ENCODE peak calls at places on chromosomes 3 and 15, in six cellular contexts. Q is left ventricle myocardium inferior; V is ovary; N is OCI-LY7; M is PC-3; Z is effector memory CD4-positive, alpha-beta T cell. F is an unnamed sample.

GRCh38 chr3:187986514-187986934 is 167.4 kb upstream of the LPP start:
- DNase-seq in Q (no peak), V (no peak), N (no peak), M (peak; percentile 94), Z (no peak), F (no peak)

GRCh38 chr3:42667523-42668402 is 14.3 kb downstream of the ZBTB47 start:
- DNase-seq in Q (no peak), V (peak; percentile 45), N (no peak), M (no peak), Z (no peak), F (no peak)

GRCh38 chr15:57158589-57158988 is 217.7 kb upstream of the CGNL1 start:
- DNase-seq in Q (no peak), V (no peak), N (no peak), M (peak; percentile 61), Z (no peak), F (no peak)

GRCh38 chr3:49638445-49638844 is 35.7 kb upstream of the APEH start:
- DNase-seq in Q (no peak), V (no peak), N (no peak), M (peak; percentile 78), Z (no peak), F (no peak)

GRCh38 chr3:148318240-148318639 is 379.5 kb upstream of the AGTR1 start:
- DNase-seq in Q (no peak), V (no peak), N (no peak), M (no peak), Z (no peak), F (no peak)

GRCh38 chr3:57755368-57756021 is 614 bp upstream of the SLMAP start:
- DNase-seq in Q (peak; percentile 23), V (no peak), N (peak; percentile 77), M (peak; percentile 79), Z (no peak), F (peak; percentile 49)

GRCh38 chr3:72664576-72664975 is 183.7 kb downstream of the SHQ1 start:
- DNase-seq in Q (no peak), V (no peak), N (no peak), M (no peak), Z (no peak), F (no peak)

GRCh38 chr3:10328460-10329071 is 7.7 kb upstream of the SEC13 start:
- DNase-seq in Q (no peak), V (no peak), N (no peak), M (no peak), Z (no peak), F (no peak)

GRCh38 chr3:59286791-59287531 is 237.1 kb upstream of the CFAP20DC start:
- DNase-seq in Q (no peak), V (no peak), N (no peak), M (peak; percentile 64), Z (no peak), F (no peak)

GRCh38 chr15:28963711-28964081 is 77.9 kb downstream of the APBA2 start:
- DNase-seq in Q (no peak), V (no peak), N (no peak), M (no peak), Z (no peak), F (no peak)

GRCh38 chr3:55343486-55344357 is 143.4 kb downstream of the WNT5A start:
- DNase-seq in Q (no peak), V (no peak), N (no peak), M (no peak), Z (no peak), F (no peak)

GRCh38 chr3:124772081-124772831 is 42.0 kb downstream of the UMPS start:
- DNase-seq in Q (no peak), V (no peak), N (no peak), M (no peak), Z (no peak), F (no peak)

GRCh38 chr3:188267790-188268333 is 113.9 kb downstream of the LPP start:
- DNase-seq in Q (no peak), V (no peak), N (no peak), M (no peak), Z (no peak), F (no peak)

GRCh38 chr3:189914799-189915198 is 205.9 kb downstream of the P3H2 start:
- DNase-seq in Q (no peak), V (no peak), N (no peak), M (peak; percentile 94), Z (no peak), F (no peak)

GRCh38 chr3:38327335-38328009 is 19.1 kb upstream of the XYLB start:
- DNase-seq in Q (no peak), V (no peak), N (no peak), M (peak; percentile 95), Z (no peak), F (no peak)

GRCh38 chr3:45347329-45348000 is 40.9 kb upstream of the LARS2 start:
- DNase-seq in Q (no peak), V (no peak), N (no peak), M (no peak), Z (no peak), F (no peak)

GRCh38 chr15:68638953-68639500 is 60.2 kb downstream of the CORO2B start:
- DNase-seq in Q (no peak), V (no peak), N (no peak), M (no peak), Z (no peak), F (no peak)

GRCh38 chr3:64568895-64569509 is 118.8 kb downstream of the ADAMTS9 start:
- DNase-seq in Q (no peak), V (no peak), N (no peak), M (no peak), Z (no peak), F (no peak)

GRCh38 chr15:56929389-56929788 is 10.9 kb downstream of the TCF12 start:
- DNase-seq in Q (no peak), V (no peak), N (no peak), M (peak; percentile 75), Z (no peak), F (no peak)

GRCh38 chr3:142904639-142905441 is 16.0 kb upstream of the PCOLCE2 start:
- DNase-seq in Q (no peak), V (no peak), N (peak; percentile 10), M (peak; percentile 46), Z (no peak), F (peak; percentile 7)

GRCh38 chr15:59432389-59432788 is 5.6 kb upstream of the FAM81A start:
- DNase-seq in Q (no peak), V (no peak), N (no peak), M (no peak), Z (no peak), F (no peak)

GRCh38 chr15:96121066-96121465 is 209.4 kb upstream of the NR2F2 start:
- DNase-seq in Q (no peak), V (no peak), N (no peak), M (no peak), Z (no peak), F (no peak)

GRCh38 chr15:90190606-90191343 is 10.4 kb upstream of the SEMA4B start:
- DNase-seq in Q (no peak), V (no peak), N (peak; percentile 80), M (no peak), Z (no peak), F (no peak)
- H3K4me3 ChIP-seq in Q (no peak overlapping the region), V (no peak overlapping the region), N (peak overlapping the region; percentile 53), M (no peak overlapping the region), Z (no peak overlapping the region), F (no peak overlapping the region)

DNA sequence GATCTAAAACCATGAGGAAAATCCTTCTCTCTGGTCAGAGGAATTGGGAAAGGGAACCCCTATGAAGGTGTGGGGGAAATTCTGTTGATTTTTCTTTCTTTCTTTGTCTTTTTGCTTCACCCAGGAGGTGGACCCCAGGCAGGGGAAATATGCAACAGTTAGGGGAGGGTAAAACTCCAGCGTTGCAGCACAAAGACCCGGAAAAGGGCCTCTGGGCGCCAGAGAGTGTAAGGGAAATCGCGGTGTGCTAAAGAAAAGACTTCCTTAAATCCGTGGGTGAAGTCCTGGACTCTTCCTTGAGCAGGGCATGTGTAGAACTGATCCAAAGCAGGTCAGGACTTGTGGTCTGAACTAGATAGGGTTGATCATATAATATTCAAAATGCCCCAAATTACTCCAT is 11.1 kb upstream of the TBC1D21 start:
- DNase-seq in Q (no peak), V (no peak), N (no peak), M (no peak), Z (no peak), F (no peak)
- H3K27ac ChIP-seq in Q (no peak overlapping the region), V (no peak overlapping the region), N (no peak overlapping the region), M (no peak overlapping the region), Z (no peak overlapping the region), F (no peak overlapping the region)

DNA sequence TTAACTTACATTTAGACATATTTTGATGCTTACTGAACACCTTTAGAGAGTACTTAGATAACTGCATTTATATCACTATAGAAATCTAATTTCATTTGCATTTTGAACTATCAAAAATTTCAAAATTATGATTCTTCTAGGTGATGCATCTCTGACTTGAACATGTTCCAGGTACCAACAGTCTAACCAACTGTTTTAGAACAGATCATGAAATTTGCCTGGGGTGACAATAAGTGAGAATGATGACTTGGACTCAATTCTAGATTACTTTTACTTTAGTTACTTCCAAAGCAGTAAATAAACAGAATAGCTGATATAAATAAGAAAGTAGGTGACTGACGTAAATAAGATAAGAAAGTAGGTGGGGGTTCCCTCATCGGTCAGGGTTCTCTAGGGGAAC is 307.8 kb downstream of the BCHE start:
- DNase-seq in Q (no peak), V (no peak), N (no peak), M (no peak), Z (no peak), F (no peak)
- H3K4me1 ChIP-seq in Q (no peaks in the 10 kb centered on the region), V (no peaks in the 10 kb centered on the region), N (no peaks in the 10 kb centered on the region), M (no peaks in the 10 kb centered on the region), Z (no peaks in the 10 kb centered on the region), F (no peaks in the 10 kb centered on the region)

GRCh38 chr15:98874359-98874758 is 133.2 kb downstream of the PGPEP1L start:
- DNase-seq in Q (no peak), V (no peak), N (no peak), M (no peak), Z (no peak), F (no peak)
- H3K4me3 ChIP-seq in Q (no peak overlapping the region), V (no peak overlapping the region), N (no peak overlapping the region), M (peak overlapping the region; percentile 55), Z (no peak overlapping the region), F (no peak overlapping the region)

DNA sequence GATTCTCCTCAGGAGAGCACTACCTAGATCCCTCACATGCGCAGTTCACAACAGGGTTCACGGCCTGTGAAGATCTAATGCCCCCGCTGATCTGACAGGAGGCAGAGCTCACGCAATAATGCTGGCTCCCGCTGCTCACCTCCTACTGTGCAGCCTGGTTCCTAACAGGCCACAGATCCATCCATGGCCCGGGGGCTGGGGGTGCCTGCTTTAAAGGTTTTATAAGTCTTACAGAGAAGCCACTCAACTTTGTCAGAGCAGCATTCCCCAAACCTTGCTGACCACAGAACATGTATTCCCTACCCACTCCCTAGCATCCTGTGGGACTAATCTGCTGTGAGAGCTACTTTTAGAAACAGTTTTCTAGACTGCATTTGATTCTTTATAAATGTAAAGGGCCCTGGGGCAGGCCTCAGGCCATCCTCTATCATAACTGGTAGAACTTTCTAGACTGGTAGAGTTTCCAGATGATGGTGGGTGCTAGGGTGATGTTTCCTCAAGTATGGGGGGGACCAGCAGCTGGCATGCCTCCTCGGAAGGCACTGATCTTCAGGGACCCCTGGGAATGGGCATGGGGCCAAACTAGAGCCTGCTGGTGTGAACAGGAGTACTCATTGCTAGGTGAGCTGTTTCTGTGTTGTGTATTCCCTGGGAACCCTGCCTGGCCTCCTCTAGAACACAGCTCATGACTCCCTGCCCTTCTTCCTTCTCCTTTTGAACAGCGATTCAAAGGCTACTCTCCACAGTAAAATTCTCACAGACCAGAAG is 25.7 kb upstream of the RAD18 start:
- DNase-seq in Q (no peak), V (no peak), N (no peak), M (no peak), Z (no peak), F (no peak)
- H3K27ac ChIP-seq in Q (no peak overlapping the region), V (no peak overlapping the region), N (no peak overlapping the region), M (no peak overlapping the region), Z (no peak overlapping the region), F (no peak overlapping the region)

GRCh38 chr3:134839422-134839821 is 44.4 kb downstream of the EPHB1 start:
- DNase-seq in Q (no peak), V (no peak), N (no peak), M (peak; percentile 17), Z (no peak), F (no peak)
- H3K4me1 ChIP-seq in Q (no peaks in the 10 kb centered on the region), V (no peaks in the 10 kb centered on the region), N (no peaks in the 10 kb centered on the region), M (peaks cover 22% of the 10 kb centered on the region), Z (no peaks in the 10 kb centered on the region), F (no peaks in the 10 kb centered on the region)